ENCODE peak calls at places on chromosomes 5 and 9, in four cellular contexts. I is CD4-positive, CD25-positive, alpha-beta regulatory T cell; Z is SK-N-SH; R is stomach. V is an unnamed sample. For H3K4me1, the result is how much of the 10 kb centered on the place peaks cover.

GRCh38 chr9:18672706-18673105 is 198.8 kb downstream of the ADAMTSL1 start:
- DNase-seq in I (no peak), Z (no peak), R (no peak), V (no peak)

GRCh38 chr5:42870882-42871418 is 59.3 kb upstream of the SELENOP start:
- DNase-seq in I (no peak), Z (no peak), R (no peak), V (no peak)

GRCh38 chr5:89735108-89735507 is 674.4 kb downstream of the CETN3 start:
- DNase-seq in I (no peak), Z (no peak), R (no peak), V (no peak)

GRCh38 chr5:136001531-136001930 is 27.3 kb upstream of the TGFBI start:
- DNase-seq in I (no peak), Z (peak), R (no peak), V (no peak)

GRCh38 chr9:95515272-95516113 is 1.3 kb downstream of the PTCH1 start:
- DNase-seq in I (no peak), Z (peak), R (no peak), V (no peak)

GRCh38 chr9:75181748-75182147 is 93.4 kb downstream of the OSTF1 start:
- DNase-seq in I (no peak), Z (no peak), R (no peak), V (no peak)

GRCh38 chr9:79471577-79472543 is 99.9 kb upstream of the TLE4 start:
- DNase-seq in I (no peak), Z (peak), R (peak), V (peak)

GRCh38 chr9:37946041-37946440 is 42.1 kb upstream of the SLC25A51 start:
- DNase-seq in I (no peak), Z (no peak), R (no peak), V (no peak)

GRCh38 chr9:109906766-109907382 is 126.9 kb downstream of the PALM2AKAP2 start:
- DNase-seq in I (no peak), Z (no peak), R (no peak), V (no peak)

DNA sequence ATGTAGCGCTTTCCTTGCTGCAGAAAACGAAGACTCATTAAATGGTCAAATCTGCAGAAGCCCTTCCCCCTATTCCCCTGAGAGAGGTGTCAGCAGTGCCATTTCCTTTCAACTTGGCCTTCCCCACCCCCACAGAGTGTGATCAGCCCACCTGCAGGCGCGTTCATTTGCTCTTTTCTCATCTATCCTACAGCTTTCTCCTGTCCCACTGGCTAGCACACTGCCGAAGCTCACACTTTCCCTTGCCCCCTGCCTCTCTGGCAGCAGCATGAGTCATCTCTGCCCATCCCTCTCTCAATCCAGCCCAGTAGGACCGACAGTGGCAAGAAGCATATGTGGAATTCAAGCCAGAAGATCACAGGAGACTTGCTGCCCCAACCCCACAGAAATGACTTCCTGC is 213.8 kb downstream of the FAM114A2 start:
- DNase-seq in I (no peak), Z (no peak), R (no peak), V (no peak)
- H3K4me3 ChIP-seq in I (no peak), Z (no peak), R (no peak), V (no peak)

GRCh38 chr5:141521244-141521781 is 32.4 kb downstream of the PCDHGC5 start:
- DNase-seq in I (no peak), Z (no peak), R (no peak), V (no peak)
- H3K4me1 ChIP-seq in I (under half), Z (half or more), R (half or more), V (half or more)

GRCh38 chr5:133059621-133060020 is 7.8 kb downstream of the HSPA4 start:
- DNase-seq in I (no peak), Z (no peak), R (no peak), V (no peak)

GRCh38 chr5:133065482-133065881 is 13.7 kb downstream of the HSPA4 start:
- DNase-seq in I (no peak), Z (no peak), R (no peak), V (no peak)

GRCh38 chr5:133066045-133066444 is 14.2 kb downstream of the HSPA4 start:
- DNase-seq in I (no peak), Z (no peak), R (no peak), V (no peak)

GRCh38 chr5:133063965-133064364 is 12.2 kb downstream of the HSPA4 start:
- DNase-seq in I (no peak), Z (no peak), R (no peak), V (no peak)
- H3K27ac ChIP-seq in I (no peak), Z (no peak), R (no peak), V (no peak)

GRCh38 chr5:528625-529511 is 4.6 kb upstream of the SLC9A3 start:
- DNase-seq in I (no peak), Z (no peak), R (no peak), V (no peak)

GRCh38 chr5:531101-531748 is 7.0 kb upstream of the SLC9A3 start:
- DNase-seq in I (no peak), Z (no peak), R (no peak), V (no peak)

GRCh38 chr5:531749-532315 is 7.6 kb upstream of the SLC9A3 start:
- DNase-seq in I (no peak), Z (no peak), R (no peak), V (no peak)

GRCh38 chr5:530556-530955 is 6.3 kb upstream of the SLC9A3 start:
- DNase-seq in I (no peak), Z (no peak), R (no peak), V (no peak)

DNA sequence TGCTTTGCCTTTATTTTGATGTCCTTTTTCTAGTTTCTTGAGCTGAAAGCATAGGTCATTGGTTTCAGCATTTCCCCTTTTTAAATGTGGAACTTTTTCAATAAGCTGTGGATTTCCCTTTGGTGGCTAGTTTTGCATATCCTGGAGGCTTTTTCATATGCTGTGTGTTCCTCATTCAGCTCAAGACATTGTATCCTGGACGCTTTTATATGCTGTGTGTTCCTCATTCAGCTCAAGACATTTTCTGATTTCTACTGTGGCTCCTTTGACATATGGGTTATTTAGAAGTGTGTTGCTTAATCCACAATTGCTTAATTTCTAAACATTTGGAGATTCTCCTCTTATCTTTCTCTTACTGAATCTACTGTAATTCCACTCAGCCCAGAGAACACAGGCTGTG is 5.8 kb upstream of the SLC9A3 start:
- DNase-seq in I (no peak), Z (no peak), R (no peak), V (no peak)
- H3K4me3 ChIP-seq in I (no peak), Z (no peak), R (no peak), V (no peak)

V was measured in right atrium auricular region.